ENCODE peak calls at places on chromosome 17, in ten cellular contexts. One of them, this sample, is unnamed.

GRCh38 chr17:792277-792676 is 10.1 kb downstream of the MRM3 start:
- DNase-seq in CD8-positive, alpha-beta T cell: no peak
- DNase-seq in tibial artery: no peak
- DNase-seq in naive thymus-derived CD4-positive, alpha-beta T cell: no peak
- DNase-seq in gastrocnemius medialis: peak; percentile 9
- DNase-seq in body of pancreas: no peak
- DNase-seq in pancreas: no peak
- DNase-seq in breast epithelium: no peak
- DNase-seq in esophagus muscularis mucosa: no peak
- DNase-seq in transverse colon: no peak
- DNase-seq in this sample: no peak

GRCh38 chr17:64634217-64634616 is 27.9 kb downstream of the SMURF2 start:
- DNase-seq in CD8-positive, alpha-beta T cell: no peak
- DNase-seq in tibial artery: no peak
- DNase-seq in naive thymus-derived CD4-positive, alpha-beta T cell: no peak
- DNase-seq in gastrocnemius medialis: no peak
- DNase-seq in body of pancreas: no peak
- DNase-seq in pancreas: no peak
- DNase-seq in breast epithelium: no peak
- DNase-seq in esophagus muscularis mucosa: no peak
- DNase-seq in transverse colon: no peak
- DNase-seq in this sample: no peak

GRCh38 chr17:5043524-5043923 is 8.3 kb upstream of the SLC52A1 start:
- DNase-seq in CD8-positive, alpha-beta T cell: no peak
- DNase-seq in tibial artery: no peak
- DNase-seq in naive thymus-derived CD4-positive, alpha-beta T cell: no peak
- DNase-seq in gastrocnemius medialis: no peak
- DNase-seq in body of pancreas: no peak
- DNase-seq in pancreas: no peak
- DNase-seq in breast epithelium: no peak
- DNase-seq in esophagus muscularis mucosa: no peak
- DNase-seq in transverse colon: no peak
- DNase-seq in this sample: no peak

GRCh38 chr17:77146882-77147281 is 6.1 kb downstream of the SEC14L1 start:
- DNase-seq in CD8-positive, alpha-beta T cell: no peak
- DNase-seq in tibial artery: no peak
- DNase-seq in naive thymus-derived CD4-positive, alpha-beta T cell: no peak
- DNase-seq in gastrocnemius medialis: no peak
- DNase-seq in body of pancreas: peak; percentile 85
- DNase-seq in pancreas: peak; percentile 84
- DNase-seq in breast epithelium: no peak
- DNase-seq in esophagus muscularis mucosa: no peak
- DNase-seq in transverse colon: peak; percentile 72
- DNase-seq in this sample: peak; percentile 71

GRCh38 chr17:9185142-9185541 is 163.8 kb downstream of the NTN1 start:
- DNase-seq in CD8-positive, alpha-beta T cell: no peak
- DNase-seq in tibial artery: no peak
- DNase-seq in naive thymus-derived CD4-positive, alpha-beta T cell: no peak
- DNase-seq in gastrocnemius medialis: no peak
- DNase-seq in body of pancreas: peak; percentile 25
- DNase-seq in pancreas: no peak
- DNase-seq in breast epithelium: no peak
- DNase-seq in esophagus muscularis mucosa: no peak
- DNase-seq in transverse colon: no peak
- DNase-seq in this sample: no peak

GRCh38 chr17:60091908-60092331 is 13.2 kb upstream of the HEATR6 start:
- DNase-seq in CD8-positive, alpha-beta T cell: no peak
- DNase-seq in tibial artery: no peak
- DNase-seq in naive thymus-derived CD4-positive, alpha-beta T cell: no peak
- DNase-seq in gastrocnemius medialis: no peak
- DNase-seq in body of pancreas: no peak
- DNase-seq in pancreas: no peak
- DNase-seq in breast epithelium: no peak
- DNase-seq in esophagus muscularis mucosa: no peak
- DNase-seq in transverse colon: no peak
- DNase-seq in this sample: no peak

GRCh38 chr17:42846594-42847280 is 2.4 kb downstream of the AOC2 start:
- DNase-seq in CD8-positive, alpha-beta T cell: no peak
- DNase-seq in tibial artery: peak; percentile 53
- DNase-seq in naive thymus-derived CD4-positive, alpha-beta T cell: no peak
- DNase-seq in gastrocnemius medialis: no peak
- DNase-seq in body of pancreas: no peak
- DNase-seq in pancreas: no peak
- DNase-seq in breast epithelium: no peak
- DNase-seq in esophagus muscularis mucosa: no peak
- DNase-seq in transverse colon: no peak
- DNase-seq in this sample: no peak

GRCh38 chr17:45125509-45125908 is 6.8 kb downstream of the PLCD3 start:
- DNase-seq in CD8-positive, alpha-beta T cell: no peak
- DNase-seq in tibial artery: no peak
- DNase-seq in naive thymus-derived CD4-positive, alpha-beta T cell: no peak
- DNase-seq in gastrocnemius medialis: no peak
- DNase-seq in body of pancreas: no peak
- DNase-seq in pancreas: no peak
- DNase-seq in breast epithelium: no peak
- DNase-seq in esophagus muscularis mucosa: no peak
- DNase-seq in transverse colon: no peak
- DNase-seq in this sample: no peak

GRCh38 chr17:64411999-64412771 is 21.5 kb upstream of the PECAM1 start:
- DNase-seq in CD8-positive, alpha-beta T cell: no peak
- DNase-seq in tibial artery: peak; percentile 65
- DNase-seq in naive thymus-derived CD4-positive, alpha-beta T cell: peak; percentile 16
- DNase-seq in gastrocnemius medialis: peak; percentile 45
- DNase-seq in body of pancreas: peak; percentile 17
- DNase-seq in pancreas: no peak
- DNase-seq in breast epithelium: no peak
- DNase-seq in esophagus muscularis mucosa: no peak
- DNase-seq in transverse colon: peak; percentile 41
- DNase-seq in this sample: peak; percentile 84

GRCh38 chr17:82170412-82170961 is 42.2 kb downstream of the CCDC57 start:
- DNase-seq in CD8-positive, alpha-beta T cell: no peak
- DNase-seq in tibial artery: peak; percentile 48
- DNase-seq in naive thymus-derived CD4-positive, alpha-beta T cell: no peak
- DNase-seq in gastrocnemius medialis: no peak
- DNase-seq in body of pancreas: no peak
- DNase-seq in pancreas: no peak
- DNase-seq in breast epithelium: no peak
- DNase-seq in esophagus muscularis mucosa: no peak
- DNase-seq in transverse colon: no peak
- DNase-seq in this sample: peak; percentile 83

GRCh38 chr17:78990349-78991016 is 10.8 kb upstream of the LGALS3BP start:
- DNase-seq in CD8-positive, alpha-beta T cell: no peak
- DNase-seq in tibial artery: no peak
- DNase-seq in naive thymus-derived CD4-positive, alpha-beta T cell: no peak
- DNase-seq in gastrocnemius medialis: no peak
- DNase-seq in body of pancreas: peak; percentile 8
- DNase-seq in pancreas: peak; percentile 58
- DNase-seq in breast epithelium: no peak
- DNase-seq in esophagus muscularis mucosa: no peak
- DNase-seq in transverse colon: peak; percentile 7
- DNase-seq in this sample: no peak

GRCh38 chr17:78988152-78988551 is 8.4 kb upstream of the LGALS3BP start:
- DNase-seq in CD8-positive, alpha-beta T cell: no peak
- DNase-seq in tibial artery: no peak
- DNase-seq in naive thymus-derived CD4-positive, alpha-beta T cell: no peak
- DNase-seq in gastrocnemius medialis: no peak
- DNase-seq in body of pancreas: no peak
- DNase-seq in pancreas: no peak
- DNase-seq in breast epithelium: no peak
- DNase-seq in esophagus muscularis mucosa: no peak
- DNase-seq in transverse colon: no peak
- DNase-seq in this sample: no peak

GRCh38 chr17:78981010-78981888 is 1.5 kb upstream of the LGALS3BP start:
- DNase-seq in CD8-positive, alpha-beta T cell: no peak
- DNase-seq in tibial artery: no peak
- DNase-seq in naive thymus-derived CD4-positive, alpha-beta T cell: no peak
- DNase-seq in gastrocnemius medialis: no peak
- DNase-seq in body of pancreas: no peak
- DNase-seq in pancreas: no peak
- DNase-seq in breast epithelium: no peak
- DNase-seq in esophagus muscularis mucosa: no peak
- DNase-seq in transverse colon: no peak
- DNase-seq in this sample: peak; percentile 57

GRCh38 chr17:78985395-78985794 is 5.7 kb upstream of the LGALS3BP start:
- DNase-seq in CD8-positive, alpha-beta T cell: no peak
- DNase-seq in tibial artery: no peak
- DNase-seq in naive thymus-derived CD4-positive, alpha-beta T cell: no peak
- DNase-seq in gastrocnemius medialis: no peak
- DNase-seq in body of pancreas: no peak
- DNase-seq in pancreas: no peak
- DNase-seq in breast epithelium: no peak
- DNase-seq in esophagus muscularis mucosa: no peak
- DNase-seq in transverse colon: no peak
- DNase-seq in this sample: no peak

DNA sequence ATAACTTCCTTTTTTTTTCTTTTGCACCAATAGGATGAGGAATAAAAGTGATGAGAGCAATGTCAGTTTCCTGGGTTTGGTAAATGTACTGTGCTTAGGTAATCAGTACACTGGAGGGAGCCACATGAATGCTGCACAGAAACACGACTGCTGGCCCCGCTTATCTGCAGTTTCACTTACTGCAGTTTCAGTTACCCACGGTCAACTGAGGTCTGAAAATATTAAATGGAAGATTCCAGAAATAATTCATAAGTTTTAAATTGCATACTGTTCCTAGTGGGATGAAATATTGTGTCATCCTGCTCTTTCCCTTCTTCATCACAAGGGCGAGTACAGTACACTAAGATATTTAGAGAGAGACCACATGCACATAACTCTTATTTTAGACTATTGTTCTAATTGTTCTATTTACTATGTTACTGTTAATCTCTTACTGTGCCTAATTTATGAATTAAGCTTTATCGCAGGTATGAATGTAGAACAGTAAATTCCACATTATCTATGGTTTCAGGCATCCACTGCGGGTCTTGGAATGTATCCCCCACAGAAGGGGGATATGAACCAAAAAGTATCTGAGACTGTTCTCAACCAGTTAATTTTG is 6.4 kb upstream of the LGALS3BP start:
- DNase-seq in CD8-positive, alpha-beta T cell: no peak
- DNase-seq in tibial artery: no peak
- DNase-seq in naive thymus-derived CD4-positive, alpha-beta T cell: no peak
- DNase-seq in gastrocnemius medialis: peak; percentile 57
- DNase-seq in body of pancreas: peak; percentile 76
- DNase-seq in pancreas: no peak
- DNase-seq in breast epithelium: no peak
- DNase-seq in esophagus muscularis mucosa: no peak
- DNase-seq in transverse colon: peak; percentile 53
- DNase-seq in this sample: peak; percentile 31
- H3K27ac ChIP-seq in CD8-positive, alpha-beta T cell: no peak overlapping the region
- H3K27ac ChIP-seq in tibial artery: peak overlapping the region; percentile 36
- H3K27ac ChIP-seq in naive thymus-derived CD4-positive, alpha-beta T cell: no peak overlapping the region
- H3K27ac ChIP-seq in gastrocnemius medialis: peak overlapping the region; percentile 86
- H3K27ac ChIP-seq in body of pancreas: peak overlapping the region; percentile 77
- H3K27ac ChIP-seq in pancreas: peak overlapping the region; percentile 85
- H3K27ac ChIP-seq in breast epithelium: peak overlapping the region; percentile 55
- H3K27ac ChIP-seq in esophagus muscularis mucosa: peak overlapping the region; percentile 30
- H3K27ac ChIP-seq in transverse colon: peak overlapping the region; percentile 72
- H3K27ac ChIP-seq in this sample: peak overlapping the region; percentile 89

GRCh38 chr17:50890675-50891516 is 24.7 kb upstream of the TOB1 start:
- DNase-seq in CD8-positive, alpha-beta T cell: no peak
- DNase-seq in tibial artery: no peak
- DNase-seq in naive thymus-derived CD4-positive, alpha-beta T cell: no peak
- DNase-seq in gastrocnemius medialis: no peak
- DNase-seq in body of pancreas: peak; percentile 33
- DNase-seq in pancreas: no peak
- DNase-seq in breast epithelium: no peak
- DNase-seq in esophagus muscularis mucosa: no peak
- DNase-seq in transverse colon: no peak
- DNase-seq in this sample: no peak

GRCh38 chr17:50893183-50893993 is 27.2 kb upstream of the TOB1 start:
- DNase-seq in CD8-positive, alpha-beta T cell: no peak
- DNase-seq in tibial artery: no peak
- DNase-seq in naive thymus-derived CD4-positive, alpha-beta T cell: no peak
- DNase-seq in gastrocnemius medialis: no peak
- DNase-seq in body of pancreas: peak; percentile 68
- DNase-seq in pancreas: no peak
- DNase-seq in breast epithelium: no peak
- DNase-seq in esophagus muscularis mucosa: no peak
- DNase-seq in transverse colon: peak; percentile 46
- DNase-seq in this sample: no peak

GRCh38 chr17:50889528-50890118 is 23.5 kb upstream of the TOB1 start:
- DNase-seq in CD8-positive, alpha-beta T cell: no peak
- DNase-seq in tibial artery: no peak
- DNase-seq in naive thymus-derived CD4-positive, alpha-beta T cell: no peak
- DNase-seq in gastrocnemius medialis: no peak
- DNase-seq in body of pancreas: no peak
- DNase-seq in pancreas: no peak
- DNase-seq in breast epithelium: no peak
- DNase-seq in esophagus muscularis mucosa: no peak
- DNase-seq in transverse colon: no peak
- DNase-seq in this sample: no peak

GRCh38 chr17:50891577-50891989 is 25.4 kb upstream of the TOB1 start:
- DNase-seq in CD8-positive, alpha-beta T cell: no peak
- DNase-seq in tibial artery: no peak
- DNase-seq in naive thymus-derived CD4-positive, alpha-beta T cell: no peak
- DNase-seq in gastrocnemius medialis: no peak
- DNase-seq in body of pancreas: no peak
- DNase-seq in pancreas: no peak
- DNase-seq in breast epithelium: no peak
- DNase-seq in esophagus muscularis mucosa: no peak
- DNase-seq in transverse colon: no peak
- DNase-seq in this sample: no peak

GRCh38 chr17:50892101-50892776 is 26.1 kb upstream of the TOB1 start:
- DNase-seq in CD8-positive, alpha-beta T cell: no peak
- DNase-seq in tibial artery: no peak
- DNase-seq in naive thymus-derived CD4-positive, alpha-beta T cell: no peak
- DNase-seq in gastrocnemius medialis: no peak
- DNase-seq in body of pancreas: no peak
- DNase-seq in pancreas: no peak
- DNase-seq in breast epithelium: no peak
- DNase-seq in esophagus muscularis mucosa: no peak
- DNase-seq in transverse colon: no peak
- DNase-seq in this sample: no peak
- H3K4me1 ChIP-seq in CD8-positive, alpha-beta T cell: peaks cover 8% of the 10 kb centered on the region
- H3K4me1 ChIP-seq in tibial artery: no peaks in the 10 kb centered on the region
- H3K4me1 ChIP-seq in naive thymus-derived CD4-positive, alpha-beta T cell: no peaks in the 10 kb centered on the region
- H3K4me1 ChIP-seq in gastrocnemius medialis: no peaks in the 10 kb centered on the region
- H3K4me1 ChIP-seq in body of pancreas: peaks cover 26% of the 10 kb centered on the region
- H3K4me1 ChIP-seq in pancreas: peaks cover 18% of the 10 kb centered on the region
- H3K4me1 ChIP-seq in breast epithelium: no peaks in the 10 kb centered on the region
- H3K4me1 ChIP-seq in esophagus muscularis mucosa: no peaks in the 10 kb centered on the region
- H3K4me1 ChIP-seq in transverse colon: peaks cover 5% of the 10 kb centered on the region
- H3K4me1 ChIP-seq in this sample: no peaks in the 10 kb centered on the region

GRCh38 chr17:48678141-48678971 is 44.0 kb downstream of the PRAC1 start:
- DNase-seq in CD8-positive, alpha-beta T cell: peak; percentile 56
- DNase-seq in tibial artery: peak; percentile 29
- DNase-seq in naive thymus-derived CD4-positive, alpha-beta T cell: peak; percentile 61
- DNase-seq in gastrocnemius medialis: peak; percentile 29
- DNase-seq in body of pancreas: peak; percentile 78
- DNase-seq in pancreas: peak; percentile 93
- DNase-seq in breast epithelium: peak; percentile 64
- DNase-seq in esophagus muscularis mucosa: no peak
- DNase-seq in transverse colon: peak; percentile 68
- DNase-seq in this sample: peak; percentile 50
- H3K4me3 ChIP-seq in CD8-positive, alpha-beta T cell: no peak overlapping the region
- H3K4me3 ChIP-seq in tibial artery: no peak overlapping the region
- H3K4me3 ChIP-seq in naive thymus-derived CD4-positive, alpha-beta T cell: no peak overlapping the region
- H3K4me3 ChIP-seq in gastrocnemius medialis: no peak overlapping the region
- H3K4me3 ChIP-seq in body of pancreas: no peak overlapping the region
- H3K4me3 ChIP-seq in pancreas: no peak overlapping the region
- H3K4me3 ChIP-seq in breast epithelium: peak overlapping the region; percentile 37
- H3K4me3 ChIP-seq in esophagus muscularis mucosa: peak overlapping the region; percentile 21
- H3K4me3 ChIP-seq in transverse colon: no peak overlapping the region
- H3K4me3 ChIP-seq in this sample: no peak overlapping the region

GRCh38 chr17:57751971-57752905 is 7.1 kb upstream of the CCDC182 start:
- DNase-seq in CD8-positive, alpha-beta T cell: no peak
- DNase-seq in tibial artery: no peak
- DNase-seq in naive thymus-derived CD4-positive, alpha-beta T cell: no peak
- DNase-seq in gastrocnemius medialis: no peak
- DNase-seq in body of pancreas: no peak
- DNase-seq in pancreas: no peak
- DNase-seq in breast epithelium: no peak
- DNase-seq in esophagus muscularis mucosa: no peak
- DNase-seq in transverse colon: no peak
- DNase-seq in this sample: no peak
- H3K27ac ChIP-seq in CD8-positive, alpha-beta T cell: no peak overlapping the region
- H3K27ac ChIP-seq in tibial artery: no peak overlapping the region
- H3K27ac ChIP-seq in naive thymus-derived CD4-positive, alpha-beta T cell: no peak overlapping the region
- H3K27ac ChIP-seq in gastrocnemius medialis: no peak overlapping the region
- H3K27ac ChIP-seq in body of pancreas: no peak overlapping the region
- H3K27ac ChIP-seq in pancreas: no peak overlapping the region
- H3K27ac ChIP-seq in breast epithelium: no peak overlapping the region
- H3K27ac ChIP-seq in esophagus muscularis mucosa: no peak overlapping the region
- H3K27ac ChIP-seq in transverse colon: no peak overlapping the region
- H3K27ac ChIP-seq in this sample: no peak overlapping the region

This sample was measured in left lung.